ENCODE peak calls at places on chromosomes 5 and 9, in eight cellular contexts. F is mesenchymal stem cell; W is CD4-positive, alpha-beta T cell; G is amygdala; I is iPS-NIHi11; D is mesendoderm; H is KBM-7; M is amniotic epithelial cell. P is an unnamed sample.

GRCh38 chr9:676780-677458 is 164.6 kb upstream of the DMRT1 start:
- DNase-seq in F (no peak), W (no peak), G (no peak), I (no peak), D (no peak), H (no peak), M (no peak), P (no peak)

GRCh38 chr5:1633605-1634336 is 110.0 kb upstream of the LPCAT1 start:
- DNase-seq in F (peak; percentile 70), W (peak; percentile 54), G (peak; percentile 70), I (peak; percentile 91), D (peak; percentile 94), H (no peak), M (peak; percentile 68), P (peak; percentile 7)

GRCh38 chr5:114419941-114420340 is 58.1 kb downstream of the KCNN2 start:
- DNase-seq in F (peak; percentile 42), W (no peak), G (no peak), I (no peak), D (no peak), H (no peak), M (peak; percentile 96), P (no peak)

GRCh38 chr5:158718738-158719505 is 380.8 kb downstream of the EBF1 start:
- DNase-seq in F (peak; percentile 42), W (no peak), G (no peak), I (no peak), D (no peak), H (no peak), M (peak; percentile 55), P (no peak)

GRCh38 chr9:37676411-37676830 is 25.7 kb downstream of the FRMPD1 start:
- DNase-seq in F (no peak), W (no peak), G (peak; percentile 50), I (no peak), D (no peak), H (no peak), M (no peak), P (no peak)

GRCh38 chr5:168408561-168409321 is 77.5 kb upstream of the RARS1 start:
- DNase-seq in F (peak; percentile 45), W (no peak), G (no peak), I (no peak), D (no peak), H (no peak), M (peak; percentile 13), P (no peak)

GRCh38 chr9:92489209-92489608 is 6.9 kb upstream of the ASPN start:
- DNase-seq in F (peak; percentile 60), W (no peak), G (no peak), I (no peak), D (no peak), H (no peak), M (peak; percentile 21), P (peak; percentile 16)

GRCh38 chr9:79163544-79163943 is 408.2 kb upstream of the TLE4 start:
- DNase-seq in F (no peak), W (no peak), G (no peak), I (no peak), D (no peak), H (no peak), M (no peak), P (no peak)

GRCh38 chr9:91033270-91033669 is 231.7 kb downstream of the SYK start:
- DNase-seq in F (no peak), W (no peak), G (no peak), I (no peak), D (no peak), H (no peak), M (no peak), P (no peak)